ENCODE peak calls at places on chromosomes 12 and 14, in seven cellular contexts. Q is T-helper 2 cell; L is upper lobe of right lung; M is HL-60; Y is astrocyte of the spinal cord; T is thoracic aorta; U is stimulated activated CD8-positive, alpha-beta memory T cell treated with anti-CD3 and anti-CD28 coated beads, Interleukin-7, amount 100 ng/mL, for 24 hours. D is an unnamed sample.

GRCh38 chr14:81638656-81639055 is 105.0 kb upstream of the SEL1L start:
- DNase-seq in T (no peak), Q (no peak), L (no peak), U (no peak), Y (no peak), M (no peak), D (no peak)

GRCh38 chr12:26271889-26272492 is 76.6 kb downstream of the SSPN start:
- DNase-seq in Y (peak), L (peak), M (no peak), T (peak), U (no peak), Q (no peak), D (no peak)

GRCh38 chr12:94973202-94973601 is 30.3 kb downstream of the NDUFA12 start:
- DNase-seq in U (no peak), M (no peak), T (no peak), Y (no peak), Q (no peak), L (no peak), D (no peak)

GRCh38 chr14:33682746-33683145 is 268.1 kb downstream of the EGLN3 start:
- DNase-seq in L (no peak), Y (peak), M (no peak), Q (no peak), U (no peak), T (no peak), D (no peak)

GRCh38 chr14:74549588-74549987 is 56.0 kb downstream of the ISCA2 start:
- DNase-seq in Y (no peak), M (no peak), U (no peak), Q (no peak), T (no peak), L (no peak), D (no peak)

GRCh38 chr12:25615119-25615518 is 62.0 kb upstream of the LMNTD1 start:
- DNase-seq in T (no peak), M (no peak), Y (peak), U (no peak), Q (no peak), L (no peak), D (no peak)

GRCh38 chr12:25681580-25681979 is 128.5 kb upstream of the LMNTD1 start:
- DNase-seq in Q (no peak), T (no peak), M (no peak), L (no peak), Y (no peak), U (no peak), D (no peak)

GRCh38 chr14:29486132-29486531 is 441.5 kb downstream of the PRKD1 start:
- DNase-seq in T (no peak), Y (no peak), M (no peak), L (no peak), U (no peak), Q (no peak), D (no peak)

GRCh38 chr12:132133952-132134652 is 10.0 kb downstream of the DDX51 start:
- DNase-seq in Y (no peak), T (no peak), Q (no peak), M (no peak), U (no peak), L (peak), D (no peak)

GRCh38 chr14:98867146-98867545 is 404.9 kb downstream of the BCL11B start:
- DNase-seq in Q (no peak), M (no peak), U (no peak), L (no peak), Y (no peak), T (no peak), D (no peak)

GRCh38 chr14:34873591-34874385 is 1.4 kb downstream of the BAZ1A start:
- DNase-seq in Y (peak), L (peak), U (peak), T (peak), Q (peak), M (peak), D (peak)

GRCh38 chr14:49755378-49755777 is 12.6 kb upstream of the KLHDC2 start:
- DNase-seq in M (no peak), U (no peak), L (no peak), Q (no peak), T (no peak), Y (no peak), D (no peak)

GRCh38 chr12:120234643-120235368 is 30.7 kb downstream of the PXN start:
- DNase-seq in M (no peak), L (peak), Q (no peak), U (no peak), Y (peak), T (peak), D (peak)

GRCh38 chr12:27555928-27556778 is 32.1 kb downstream of the PPFIBP1 start:
- DNase-seq in Y (peak), T (no peak), Q (no peak), L (no peak), M (no peak), U (no peak), D (no peak)

GRCh38 chr12:81294325-81295190 is 216.7 kb downstream of the ACSS3 start:
- DNase-seq in L (no peak), Y (no peak), M (no peak), Q (no peak), T (no peak), U (no peak), D (no peak)

GRCh38 chr12:57621497-57622292 is 10.5 kb downstream of the ARHGEF25 start:
- DNase-seq in L (peak), Y (no peak), Q (peak), U (no peak), T (no peak), M (no peak), D (peak)

GRCh38 chr12:42802688-42803279 is 213.2 kb upstream of the PRICKLE1 start:
- DNase-seq in T (no peak), Y (peak), L (no peak), Q (no peak), U (no peak), M (no peak), D (no peak)

GRCh38 chr12:49160415-49160814 is 28.5 kb downstream of the TUBA1A start:
- DNase-seq in T (no peak), Q (no peak), M (no peak), Y (no peak), U (no peak), L (no peak), D (no peak)

GRCh38 chr12:130818381-130819247 is 20.4 kb downstream of the STX2 start:
- DNase-seq in T (no peak), Y (peak), L (peak), U (peak), Q (peak), M (peak), D (no peak)

GRCh38 chr12:54592316-54592715 is 3.9 kb upstream of the PPP1R1A start:
- DNase-seq in Q (no peak), M (no peak), Y (no peak), T (no peak), U (no peak), L (no peak), D (no peak)

D was measured in NCI-H1694 treated with DMSO at 0.1 percent for 48 hours.